ENCODE peak calls at places on chromosomes 11 and 22, in six cellular contexts. E is upper lobe of left lung, F is A549, B is K562, S is GM12878, O is HepG2. P is an unnamed sample.

GRCh38 chr11:111523343-111523742 is 8.8 kb downstream of the HOATZ start:
- ATAC-seq in B (no peak), O (no peak), S (no peak), F (no peak), E (no peak), P (no peak)

GRCh38 chr11:43786016-43786415 is 94.6 kb upstream of the ALKBH3 start:
- ATAC-seq in O (no peak), E (no peak), F (no peak), B (no peak), S (no peak), P (no peak)

GRCh38 chr11:12494699-12495098 is 117.3 kb downstream of the PARVA start:
- ATAC-seq in S (no peak), O (no peak), F (no peak), E (no peak), B (peak; percentile 55), P (no peak)

GRCh38 chr11:14446701-14447169 is 52.9 kb downstream of the COPB1 start:
- ATAC-seq in B (no peak), E (no peak), O (no peak), F (peak; percentile 10), S (peak; percentile 61), P (no peak)

GRCh38 chr22:44975444-44976262 is 34.2 kb downstream of the PHF21B start:
- ATAC-seq in O (peak; percentile 95), E (peak; percentile 88), S (peak; percentile 93), B (peak; percentile 98), F (peak; percentile 98), P (peak; percentile 71)

GRCh38 chr22:32204211-32204855 is 540 bp downstream of the RFPL2 start:
- ATAC-seq in E (no peak), S (no peak), B (no peak), F (peak; percentile 47), O (peak; percentile 16), P (no peak)

GRCh38 chr22:38300197-38300945 is 16.9 kb downstream of the CSNK1E start:
- ATAC-seq in B (no peak), F (no peak), E (no peak), O (no peak), S (no peak), P (no peak)

GRCh38 chr22:25419247-25420113 is 145.0 kb upstream of the GRK3 start:
- ATAC-seq in B (peak; percentile 76), O (peak; percentile 46), E (peak; percentile 74), F (no peak), S (peak; percentile 62), P (peak; percentile 71)

GRCh38 chr11:3970101-3970500 is 114.6 kb downstream of the STIM1 start:
- ATAC-seq in O (no peak), E (no peak), B (no peak), F (no peak), S (no peak), P (peak; percentile 46)

GRCh38 chr22:44289429-44290171 is 23.2 kb downstream of the SHISAL1 start:
- ATAC-seq in B (no peak), O (no peak), S (no peak), E (no peak), F (no peak), P (no peak)

GRCh38 chr11:134266440-134266839 is 9.7 kb upstream of the GLB1L3 start:
- ATAC-seq in S (no peak), O (no peak), E (peak; percentile 15), B (no peak), F (no peak), P (no peak)

GRCh38 chr11:19849107-19849789 is 136.6 kb downstream of the NAV2 start:
- ATAC-seq in O (peak; percentile 90), E (no peak), S (no peak), F (no peak), B (no peak), P (no peak)

GRCh38 chr11:18578975-18579598 is 9.4 kb downstream of the UEVLD start:
- ATAC-seq in O (peak; percentile 98), F (peak; percentile 89), S (peak; percentile 86), E (no peak), B (peak; percentile 65), P (no peak)

GRCh38 chr22:19149047-19149883 is 827 bp downstream of the GSC2 start:
- ATAC-seq in E (no peak), F (peak; percentile 24), O (no peak), B (no peak), S (no peak), P (no peak)

GRCh38 chr11:44621140-44621681 is 55.7 kb downstream of the CD82 start:
- ATAC-seq in F (peak; percentile 93), O (peak; percentile 86), B (peak; percentile 94), E (peak; percentile 77), S (peak; percentile 66), P (peak; percentile 74)

GRCh38 chr11:78295347-78295746 is 106.6 kb downstream of the USP35 start:
- ATAC-seq in E (peak; percentile 76), S (no peak), O (no peak), F (no peak), B (no peak), P (no peak)
- H3K27ac ChIP-seq in E (peak overlapping the region; percentile 8), S (no peak overlapping the region), O (no peak overlapping the region), F (no peak overlapping the region), B (peak overlapping the region; percentile 71), P (no peak overlapping the region)

GRCh38 chr11:65421204-65422103 is 1.1 kb upstream of the NEAT1 start:
- ATAC-seq in S (peak; percentile 22), E (peak; percentile 69), B (no peak), O (peak; percentile 2), F (peak; percentile 25), P (peak; percentile 64)
- TF ChIP-seq EP300 in S (peak; percentile 45), E (peak; percentile 100), B (peak; percentile 81), O (peak; percentile 79), F (peak; percentile 87), P (peak; percentile 89)

GRCh38 chr22:40877488-40877887 is 15.6 kb upstream of the DNAJB7 start:
- ATAC-seq in F (no peak), O (no peak), B (no peak), E (no peak), S (no peak), P (no peak)
- H3K27ac ChIP-seq in F (no peak overlapping the region), O (no peak overlapping the region), B (no peak overlapping the region), E (no peak overlapping the region), S (no peak overlapping the region), P (no peak overlapping the region)

GRCh38 chr11:107042748-107043147 is 24.5 kb upstream of the GUCY1A2 start:
- ATAC-seq in B (no peak), F (no peak), S (no peak), O (no peak), E (no peak), P (no peak)
- TF ChIP-seq EP300 in B (no peak), F (no peak), S (no peak), O (no peak), E (no peak), P (no peak)

DNA sequence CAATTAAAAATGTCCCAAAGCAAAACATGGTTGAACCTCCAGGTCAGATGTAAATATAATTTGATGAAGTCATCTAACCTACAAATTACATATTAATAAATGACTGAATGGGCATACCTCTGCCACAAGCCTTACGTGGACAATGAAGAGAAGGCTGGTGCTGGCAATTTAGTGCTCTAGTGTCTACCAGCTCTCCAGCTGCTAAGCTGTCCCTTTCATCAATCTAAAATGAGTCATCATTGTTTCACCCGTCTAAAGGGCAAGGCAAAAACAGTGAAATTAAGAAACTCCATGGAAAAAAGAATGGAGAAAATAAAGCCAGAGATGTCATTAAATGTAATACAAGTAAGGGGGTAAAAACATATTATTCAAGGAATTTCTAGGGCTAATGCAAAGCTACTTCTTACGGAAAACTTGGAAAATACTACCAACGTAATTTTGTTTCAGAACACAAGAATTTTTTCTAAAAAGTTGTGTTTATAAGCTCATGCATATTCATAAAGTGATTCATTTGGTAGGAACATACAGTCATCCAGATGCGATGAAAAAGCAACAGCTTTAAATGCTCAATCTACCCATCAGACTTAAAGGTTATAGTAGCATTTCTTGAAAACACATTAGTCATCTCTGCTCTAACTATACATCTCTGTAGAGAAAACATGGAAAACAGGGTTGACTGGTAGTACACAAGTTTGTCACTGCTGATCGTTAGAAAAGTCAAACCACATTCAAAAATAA is 71.5 kb downstream of the SIK3 start:
- ATAC-seq in F (peak; percentile 75), S (peak; percentile 30), O (no peak), B (peak; percentile 35), E (no peak), P (no peak)
- H3K27ac ChIP-seq in F (peak overlapping the region; percentile 59), S (no peak overlapping the region), O (no peak overlapping the region), B (no peak overlapping the region), E (no peak overlapping the region), P (no peak overlapping the region)

GRCh38 chr11:26793517-26793916 is 71.7 kb upstream of the SLC5A12 start:
- ATAC-seq in B (no peak), S (no peak), F (no peak), O (no peak), E (no peak), P (no peak)

GRCh38 chr11:26790738-26791137 is 68.9 kb upstream of the SLC5A12 start:
- ATAC-seq in S (no peak), O (no peak), E (no peak), F (no peak), B (no peak), P (no peak)

DNA sequence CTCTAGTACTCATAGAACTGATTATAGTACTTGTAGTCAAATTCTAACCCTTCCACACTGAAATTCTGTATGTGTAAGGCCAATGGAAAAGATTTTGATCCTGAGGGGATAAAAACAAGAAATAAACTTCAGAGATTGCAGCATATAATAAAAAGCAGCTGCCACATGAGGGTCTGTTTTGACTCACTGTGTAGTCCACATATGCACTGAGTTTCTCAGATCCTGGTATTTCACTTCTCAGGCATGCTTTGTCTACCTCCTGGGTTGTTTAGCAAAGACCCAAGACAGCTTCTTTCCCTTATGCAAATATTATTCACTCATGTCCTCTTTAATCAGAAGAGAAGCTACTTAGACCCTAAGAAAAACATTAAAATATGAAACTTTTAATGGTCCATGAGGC is 71.1 kb upstream of the SLC5A12 start:
- ATAC-seq in B (no peak), S (no peak), E (no peak), F (no peak), O (no peak), P (no peak)
- TF ChIP-seq EP300 in B (no peak), S (no peak), E (no peak), F (no peak), O (no peak), P (no peak)

DNA sequence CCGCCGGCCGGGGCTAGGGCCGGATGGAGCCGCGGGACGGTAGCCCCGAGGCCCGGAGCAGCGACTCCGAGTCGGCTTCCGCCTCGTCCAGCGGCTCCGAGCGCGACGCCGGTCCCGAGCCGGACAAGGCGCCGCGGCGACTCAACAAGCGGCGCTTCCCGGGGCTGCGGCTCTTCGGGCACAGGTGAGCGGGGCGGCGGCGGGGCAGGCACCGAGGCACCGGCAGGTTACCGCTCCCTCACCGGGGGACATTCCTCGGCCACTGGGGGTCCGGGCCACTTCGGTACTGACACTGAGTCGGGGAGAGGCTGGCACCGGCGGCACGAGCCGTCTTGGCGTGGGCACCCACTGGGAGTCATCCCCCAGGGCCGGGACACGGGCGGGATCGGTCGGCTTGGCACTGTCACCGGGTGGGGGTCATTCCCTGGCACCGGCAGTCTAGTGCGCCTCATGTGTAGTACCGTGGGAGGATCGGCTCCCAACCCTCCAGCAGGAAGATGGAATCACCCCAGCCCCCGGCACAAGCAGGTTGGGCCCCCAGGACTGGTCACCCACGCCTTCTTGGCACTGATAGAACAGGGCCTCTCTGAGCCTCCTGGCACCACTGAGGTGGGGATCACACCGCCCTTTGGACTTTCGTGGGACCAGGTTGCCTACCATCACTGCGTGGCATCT is 511 bp downstream of the DGKZ start:
- ATAC-seq in F (peak; percentile 16), S (peak; percentile 4), B (no peak), E (no peak), O (peak; percentile 20), P (no peak)
- H3K27ac ChIP-seq in F (peak overlapping the region; percentile 77), S (peak overlapping the region; percentile 71), B (peak overlapping the region; percentile 65), E (peak overlapping the region; percentile 90), O (no peak overlapping the region), P (peak overlapping the region; percentile 85)